ENCODE peak calls at places on chromosome 19, in seven cellular contexts. F is pancreas; J is GM23248; V is mammary epithelial cell; C is psoas muscle; B is SK-N-SH; X is naive thymus-derived CD4-positive, alpha-beta T cell. S is an unnamed sample.

GRCh38 chr19:5953680-5954213 is 24.2 kb downstream of the RANBP3 start:
- DNase-seq in J (peak; percentile 73), V (peak; percentile 41), X (peak; percentile 34), C (no peak), B (no peak), F (no peak), S (no peak)

GRCh38 chr19:41641879-41642485 is 15.1 kb upstream of the CEACAM4 start:
- DNase-seq in B (peak; percentile 78), J (peak; percentile 57), X (peak; percentile 77), F (peak; percentile 60), V (peak; percentile 30), C (no peak), S (peak; percentile 77)

GRCh38 chr19:43700368-43701015 is 15.4 kb upstream of the IRGC start:
- DNase-seq in J (peak; percentile 91), V (peak; percentile 23), X (peak; percentile 7), C (peak; percentile 50), F (no peak), B (no peak), S (peak; percentile 40)

GRCh38 chr19:31071157-31071855 is 277.9 kb downstream of the TSHZ3 start:
- DNase-seq in B (no peak), J (no peak), C (no peak), F (no peak), X (no peak), V (no peak), S (no peak)

GRCh38 chr19:29681422-29682235 is 16.4 kb downstream of the PLEKHF1 start:
- DNase-seq in X (no peak), C (peak; percentile 62), J (peak; percentile 42), V (no peak), B (no peak), F (no peak), S (no peak)

GRCh38 chr19:10927691-10928562 is 512 bp downstream of the YIPF2 start:
- DNase-seq in C (no peak), X (peak; percentile 11), B (no peak), F (no peak), J (peak; percentile 65), V (no peak), S (no peak)

GRCh38 chr19:39824143-39825092 is 9.5 kb downstream of the DYRK1B start:
- DNase-seq in F (peak; percentile 85), V (peak; percentile 84), X (peak; percentile 83), C (peak; percentile 85), B (peak; percentile 93), J (peak; percentile 97), S (peak; percentile 92)

GRCh38 chr19:31432411-31432810 is 83.2 kb upstream of the TSHZ3 start:
- DNase-seq in C (no peak), J (no peak), X (no peak), B (no peak), V (no peak), F (no peak), S (no peak)

GRCh38 chr19:31459430-31459829 is 110.2 kb upstream of the TSHZ3 start:
- DNase-seq in C (no peak), J (peak; percentile 30), X (no peak), V (no peak), F (no peak), B (no peak), S (no peak)

GRCh38 chr19:45276284-45276687 is 25.2 kb downstream of the MARK4 start:
- DNase-seq in C (no peak), B (peak; percentile 68), F (no peak), J (peak; percentile 14), X (no peak), V (no peak), S (no peak)

GRCh38 chr19:43782689-43783231 is 2.0 kb upstream of the KCNN4 start:
- DNase-seq in B (no peak), V (peak; percentile 64), J (no peak), C (no peak), F (no peak), X (no peak), S (peak; percentile 65)

GRCh38 chr19:33086955-33087354 is 6.0 kb downstream of the GPATCH1 start:
- DNase-seq in X (no peak), V (no peak), J (no peak), B (no peak), F (no peak), C (no peak), S (no peak)

GRCh38 chr19:2969104-2969504 is 8.3 kb upstream of the TLE6 start:
- DNase-seq in V (no peak), J (peak; percentile 44), C (no peak), X (no peak), F (peak; percentile 80), B (peak; percentile 59), S (peak; percentile 58)

GRCh38 chr19:18393836-18394235 is 3.6 kb downstream of the LRRC25 start:
- DNase-seq in F (no peak), B (no peak), J (no peak), V (no peak), C (no peak), X (no peak), S (peak; percentile 76)

GRCh38 chr19:18795540-18795939 is 4.4 kb upstream of the COMP start:
- DNase-seq in J (peak; percentile 84), V (no peak), F (no peak), B (peak; percentile 82), X (no peak), C (peak; percentile 64), S (no peak)

GRCh38 chr19:40400521-40400920 is 10.5 kb upstream of the HIPK4 start:
- DNase-seq in F (no peak), V (no peak), J (peak; percentile 51), B (no peak), X (no peak), C (no peak), S (no peak)

GRCh38 chr19:6476155-6476895 is 5.3 kb downstream of the DENND1C start:
- DNase-seq in J (peak; percentile 76), B (peak; percentile 96), F (peak; percentile 94), V (peak; percentile 61), X (peak; percentile 71), C (peak; percentile 65), S (peak; percentile 87)

GRCh38 chr19:39154626-39155100 is 29.1 kb downstream of the PAK4 start:
- DNase-seq in X (no peak), V (peak; percentile 69), B (peak; percentile 75), F (peak; percentile 89), C (no peak), J (no peak), S (peak; percentile 85)

GRCh38 chr19:46783670-46784069 is 4.7 kb downstream of the SLC1A5 start:
- DNase-seq in J (no peak), X (no peak), C (no peak), V (no peak), B (no peak), F (peak; percentile 36), S (no peak)

DNA sequence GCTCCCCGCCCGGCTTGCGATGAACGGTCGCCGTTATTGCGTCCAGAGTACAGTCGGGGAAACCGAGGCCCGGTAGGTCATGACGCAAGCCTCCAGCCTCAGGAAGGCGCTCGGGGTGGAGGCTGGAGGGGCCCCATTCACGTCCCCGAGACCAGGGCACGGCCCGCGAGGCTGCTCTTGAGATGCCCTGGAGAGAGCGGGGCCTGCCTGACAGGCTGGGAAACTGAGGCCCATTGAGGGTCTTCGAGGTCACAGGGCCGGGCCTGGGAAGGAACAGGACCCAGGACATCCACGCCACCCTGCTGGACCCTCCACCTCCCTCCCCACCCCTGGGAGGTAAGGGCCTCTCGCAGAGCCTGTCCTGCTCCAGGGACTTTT is 367 bp downstream of the NDUFS7 start:
- DNase-seq in V (no peak), X (no peak), B (no peak), J (peak; percentile 17), F (no peak), C (no peak), S (no peak)
- H3K4me3 ChIP-seq in V (peak overlapping the region; percentile 99), X (peak overlapping the region; percentile 92), B (peak overlapping the region; percentile 91), J (peak overlapping the region; percentile 88), F (peak overlapping the region; percentile 98), C (peak overlapping the region; percentile 88), S (peak overlapping the region; percentile 88)

DNA sequence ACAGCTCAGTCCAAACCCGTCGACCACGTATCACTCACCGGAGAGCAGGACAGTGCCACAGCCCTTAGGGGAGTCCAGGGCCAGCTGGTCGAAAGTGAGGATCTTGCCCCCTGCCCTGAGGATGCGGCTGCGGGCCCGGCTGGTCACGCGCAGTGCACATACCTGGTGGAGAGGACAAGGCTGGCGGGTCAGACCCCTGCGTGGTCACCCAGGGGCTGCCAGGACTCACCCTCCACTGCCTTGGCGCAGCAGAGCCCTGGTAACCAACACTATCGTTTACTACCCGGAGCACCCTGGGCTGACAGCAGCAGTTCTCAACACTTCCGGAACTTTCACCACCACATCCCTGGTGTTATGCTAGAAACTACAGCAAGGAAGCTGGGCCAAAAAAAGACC is 1.2 kb upstream of the FAM83E start:
- DNase-seq in F (peak; percentile 48), J (no peak), V (no peak), X (no peak), B (no peak), C (no peak), S (no peak)
- H3K4me3 ChIP-seq in F (no peak overlapping the region), J (no peak overlapping the region), V (no peak overlapping the region), X (no peak overlapping the region), B (no peak overlapping the region), C (no peak overlapping the region), S (no peak overlapping the region)

GRCh38 chr19:13018037-13018914 is 23.0 kb downstream of the NFIX start:
- DNase-seq in C (peak; percentile 78), B (peak; percentile 89), F (no peak), J (peak; percentile 77), V (peak; percentile 60), X (no peak), S (peak; percentile 68)

GRCh38 chr19:13015361-13016231 is 20.3 kb downstream of the NFIX start:
- DNase-seq in F (no peak), X (no peak), C (no peak), B (no peak), J (peak; percentile 67), V (peak; percentile 59), S (no peak)

GRCh38 chr19:13016245-13016627 is 21.0 kb downstream of the NFIX start:
- DNase-seq in B (no peak), V (no peak), C (no peak), X (no peak), J (no peak), F (no peak), S (no peak)

GRCh38 chr19:13017306-13018036 is 22.2 kb downstream of the NFIX start:
- DNase-seq in V (peak; percentile 43), F (no peak), B (no peak), X (no peak), C (no peak), J (peak; percentile 58), S (no peak)

GRCh38 chr19:13016628-13017305 is 21.5 kb downstream of the NFIX start:
- DNase-seq in X (no peak), V (peak; percentile 48), J (peak; percentile 66), C (no peak), B (no peak), F (no peak), S (no peak)
- H3K4me3 ChIP-seq in X (no peak overlapping the region), V (peak overlapping the region; percentile 35), J (peak overlapping the region; percentile 78), C (peak overlapping the region; percentile 57), B (no peak overlapping the region), F (no peak overlapping the region), S (peak overlapping the region; percentile 33)

DNA sequence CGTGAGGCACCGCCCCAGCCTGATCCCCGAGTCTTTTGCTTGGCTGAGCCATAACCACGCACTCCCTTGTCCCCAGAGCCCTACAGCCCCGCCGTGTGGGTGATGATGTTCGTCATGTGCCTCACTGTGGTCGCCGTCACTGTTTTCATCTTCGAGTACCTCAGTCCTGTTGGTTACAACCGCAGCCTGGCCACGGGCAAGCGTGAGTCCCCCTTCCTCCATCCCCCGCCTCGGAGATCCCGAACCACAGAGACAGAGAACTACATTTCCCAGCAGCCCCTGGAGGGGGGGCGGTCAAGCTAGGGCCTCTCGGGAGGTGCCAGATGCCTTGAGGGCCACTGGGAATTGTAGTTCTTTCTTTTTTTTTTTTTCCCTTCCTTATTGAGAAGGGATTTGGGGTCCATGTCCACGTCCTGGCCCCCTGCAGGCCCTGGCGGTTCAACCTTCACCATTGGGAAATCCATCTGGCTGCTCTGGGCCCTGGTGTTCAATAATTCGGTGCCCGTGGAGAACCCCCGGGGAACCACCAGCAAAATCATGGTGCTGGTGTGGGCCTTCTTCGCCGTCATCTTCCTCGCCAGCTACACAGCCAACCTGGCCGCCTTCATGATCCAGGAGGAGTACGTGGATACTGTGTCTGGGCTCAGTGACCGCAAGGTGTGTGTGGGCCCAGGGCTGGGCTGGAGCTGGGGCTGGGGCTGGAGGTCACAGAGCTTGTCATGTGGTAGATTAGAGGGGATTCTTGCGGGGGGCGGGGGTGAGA is 25.9 kb downstream of the GRIN2D start:
- DNase-seq in J (peak; percentile 67), V (no peak), C (peak; percentile 47), B (peak; percentile 87), X (peak; percentile 66), F (peak; percentile 27), S (peak; percentile 49)
- H3K4me3 ChIP-seq in J (no peak overlapping the region), V (no peak overlapping the region), C (peak overlapping the region; percentile 9), B (no peak overlapping the region), X (peak overlapping the region; percentile 15), F (no peak overlapping the region), S (no peak overlapping the region)

S was measured in stomach.